ENCODE peak calls at places on chromosomes 2 and 18, in nine cellular contexts. U is GM23248, Z is OCI-LY7, Q is hepatocyte, H is MM.1S, M is GM23338, S is neural progenitor cell, F is HCT116, V is SK-N-SH. I is an unnamed sample.

GRCh38 chr18:31454066-31454708 is 6.6 kb downstream of the DSG3 start:
- DNase-seq in U (peak; percentile 30), Z (no peak), Q (peak; percentile 36), H (no peak), M (no peak), S (no peak), F (peak; percentile 79), V (no peak), I (peak; percentile 74)

GRCh38 chr18:28916436-28916835 is 739.5 kb upstream of the CDH2 start:
- DNase-seq in U (no peak), Z (no peak), Q (no peak), H (no peak), M (no peak), S (no peak), F (no peak), V (no peak), I (no peak)

GRCh38 chr18:7548721-7549120 is 18.4 kb upstream of the PTPRM start:
- DNase-seq in U (no peak), Z (no peak), Q (no peak), H (no peak), M (no peak), S (no peak), F (no peak), V (no peak), I (no peak)

GRCh38 chr2:95531254-95531771 is 46.8 kb upstream of the TRIM43B start:
- DNase-seq in U (peak; percentile 25), Z (no peak), Q (no peak), H (no peak), M (no peak), S (no peak), F (no peak), V (no peak), I (no peak)

GRCh38 chr2:187500585-187501359 is 52.7 kb upstream of the CALCRL start:
- DNase-seq in U (peak; percentile 80), Z (no peak), Q (peak; percentile 49), H (peak; percentile 30), M (peak; percentile 65), S (peak; percentile 43), F (peak; percentile 23), V (no peak), I (peak; percentile 95)

GRCh38 chr2:183984871-183985270 is 613.5 kb upstream of the ZNF804A start:
- DNase-seq in U (no peak), Z (no peak), Q (no peak), H (no peak), M (no peak), S (no peak), F (no peak), V (no peak), I (no peak)

GRCh38 chr2:45653584-45653983 is 2.1 kb downstream of the PRKCE start:
- DNase-seq in U (peak; percentile 51), Z (no peak), Q (no peak), H (no peak), M (no peak), S (no peak), F (no peak), V (no peak), I (no peak)

GRCh38 chr2:214706986-214707385 is 102.5 kb downstream of the BARD1 start:
- DNase-seq in U (no peak), Z (no peak), Q (no peak), H (no peak), M (peak; percentile 65), S (no peak), F (no peak), V (peak; percentile 7), I (no peak)

GRCh38 chr2:240209493-240209892 is 69.0 kb upstream of the OTOS start:
- DNase-seq in U (no peak), Z (no peak), Q (no peak), H (no peak), M (no peak), S (no peak), F (no peak), V (no peak), I (no peak)

GRCh38 chr2:173407176-173407575 is 52.5 kb downstream of the CDCA7 start:
- DNase-seq in U (no peak), Z (no peak), Q (no peak), H (no peak), M (no peak), S (no peak), F (no peak), V (no peak), I (no peak)

GRCh38 chr18:32470136-32470712 is 458 bp downstream of the GAREM1 start:
- DNase-seq in U (peak; percentile 63), Z (peak; percentile 10), Q (no peak), H (peak; percentile 29), M (peak; percentile 38), S (peak; percentile 69), F (no peak), V (no peak), I (no peak)

GRCh38 chr2:45821558-45822271 is 170.2 kb downstream of the PRKCE start:
- DNase-seq in U (peak; percentile 31), Z (no peak), Q (peak; percentile 80), H (no peak), M (no peak), S (no peak), F (peak; percentile 23), V (no peak), I (peak; percentile 89)

GRCh38 chr18:26574958-26575864 is 26.9 kb upstream of the KCTD1 start:
- DNase-seq in U (peak; percentile 79), Z (no peak), Q (peak; percentile 64), H (peak; percentile 65), M (peak; percentile 83), S (peak; percentile 66), F (no peak), V (peak; percentile 50), I (peak; percentile 56)

GRCh38 chr18:63550068-63550467 is 7.9 kb downstream of the SERPINB12 start:
- DNase-seq in U (no peak), Z (no peak), Q (no peak), H (no peak), M (no peak), S (no peak), F (no peak), V (no peak), I (peak; percentile 35)

GRCh38 chr2:43758738-43759137 is 15.1 kb upstream of the DYNC2LI1 start:
- DNase-seq in U (peak; percentile 78), Z (no peak), Q (no peak), H (no peak), M (no peak), S (no peak), F (no peak), V (no peak), I (peak; percentile 65)

GRCh38 chr18:44939037-44939665 is 258.5 kb downstream of the SETBP1 start:
- DNase-seq in U (no peak), Z (no peak), Q (peak; percentile 23), H (no peak), M (no peak), S (no peak), F (no peak), V (no peak), I (peak; percentile 12)

GRCh38 chr18:64410685-64411084 is 261.8 kb upstream of the LINC00305 start:
- DNase-seq in U (no peak), Z (no peak), Q (no peak), H (no peak), M (no peak), S (no peak), F (no peak), V (no peak), I (no peak)

GRCh38 chr2:222241054-222241453 is 57.7 kb downstream of the PAX3 start:
- DNase-seq in U (no peak), Z (no peak), Q (no peak), H (no peak), M (peak; percentile 14), S (peak; percentile 12), F (no peak), V (no peak), I (no peak)

GRCh38 chr2:241379481-241380480 is 23.7 kb downstream of the FARP2 start:
- DNase-seq in U (peak; percentile 71), Z (no peak), Q (no peak), H (peak; percentile 76), M (no peak), S (no peak), F (no peak), V (no peak), I (no peak)

GRCh38 chr18:22210331-22210754 is 41.0 kb downstream of the GATA6 start:
- DNase-seq in U (peak; percentile 76), Z (no peak), Q (peak; percentile 68), H (no peak), M (no peak), S (no peak), F (no peak), V (no peak), I (no peak)

GRCh38 chr2:33491685-33492084 is 15.2 kb downstream of the RASGRP3 start:
- DNase-seq in U (no peak), Z (peak; percentile 24), Q (peak; percentile 46), H (peak; percentile 30), M (peak; percentile 42), S (peak; percentile 54), F (no peak), V (no peak), I (no peak)
- H3K4me1 ChIP-seq in U (peaks cover 25% of the 10 kb centered on the region), Z (no peaks in the 10 kb centered on the region), Q (no peaks in the 10 kb centered on the region), H (peaks cover 83% of the 10 kb centered on the region), M (no peaks in the 10 kb centered on the region), S (no peaks in the 10 kb centered on the region), F (no peaks in the 10 kb centered on the region), V (no peaks in the 10 kb centered on the region), I (peaks cover 29% of the 10 kb centered on the region)

DNA sequence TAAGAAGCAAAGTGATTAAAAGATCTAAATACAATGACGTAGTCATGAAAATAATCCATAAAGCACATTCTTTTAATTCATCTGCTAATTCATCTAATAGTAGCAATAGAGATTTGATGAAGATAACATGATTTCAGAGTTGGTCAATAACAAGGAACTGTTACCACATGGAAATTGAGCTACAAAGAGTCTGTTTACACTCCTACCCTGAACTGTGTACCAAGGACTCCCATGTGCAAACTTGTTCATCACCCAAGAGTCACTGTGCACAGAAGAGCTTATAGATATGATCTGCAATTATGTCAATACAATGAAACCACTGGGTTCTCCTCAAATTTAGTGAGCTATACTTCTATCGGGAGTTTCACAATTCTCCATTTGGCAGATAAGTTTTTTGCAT is 78.5 kb upstream of the DTNA start:
- DNase-seq in U (no peak), Z (no peak), Q (no peak), H (no peak), M (no peak), S (no peak), F (no peak), V (no peak), I (peak; percentile 1)
- TF ChIP-seq EZH2phosphoT487 in U (no peak), Z (no peak), Q (no peak), H (no peak), M (no peak), S (no peak), F (no peak), V (no peak), I (no peak)

GRCh38 chr18:13220326-13220991 is 1.9 kb downstream of the LDLRAD4 start:
- DNase-seq in U (no peak), Z (no peak), Q (peak; percentile 34), H (no peak), M (no peak), S (no peak), F (no peak), V (no peak), I (no peak)
- H3K4me1 ChIP-seq in U (no peaks in the 10 kb centered on the region), Z (no peaks in the 10 kb centered on the region), Q (peaks cover 33% of the 10 kb centered on the region), H (peaks cover 6% of the 10 kb centered on the region), M (peaks cover 28% of the 10 kb centered on the region), S (peaks cover 30% of the 10 kb centered on the region), F (peaks cover 4% of the 10 kb centered on the region), V (peaks cover 51% of the 10 kb centered on the region), I (no peaks in the 10 kb centered on the region)

DNA sequence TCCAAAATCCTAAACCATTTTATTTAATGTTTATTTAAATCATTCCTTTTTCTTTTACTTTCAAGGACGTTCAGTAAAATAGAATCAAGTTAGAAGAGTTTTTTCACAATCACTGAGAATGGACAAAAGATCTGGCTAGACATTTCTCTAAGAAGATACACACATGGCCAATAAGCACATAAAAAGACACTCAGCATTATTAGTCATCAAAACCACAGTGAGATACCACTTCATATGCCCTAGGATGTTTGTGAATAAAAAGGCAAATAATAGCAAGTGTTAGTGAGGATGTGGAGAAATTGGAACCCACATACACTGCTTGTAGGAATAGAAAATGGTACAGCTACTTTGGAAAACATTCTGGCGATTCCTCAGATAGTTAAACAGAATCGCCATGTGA is 76.1 kb downstream of the RHBDD1 start:
- DNase-seq in U (peak; percentile 67), Z (no peak), Q (no peak), H (no peak), M (no peak), S (no peak), F (no peak), V (no peak), I (peak; percentile 78)
- TF ChIP-seq EZH2phosphoT487 in U (no peak), Z (no peak), Q (no peak), H (no peak), M (no peak), S (no peak), F (no peak), V (no peak), I (no peak)